ENCODE peak calls at places on chromosomes 5 and 9, in five cellular contexts. U is GM10248, R is AG04449, Z is GM23338, T is cardiac fibroblast. C is an unnamed sample.
A peak's percentile ranks its signal among the peaks of the same experiment; 100 is the strongest.

GRCh38 chr5:34538026-34538672 is 118.0 kb upstream of the RAI14 start:
- DNase-seq in R (no peak), Z (peak; percentile 38), U (no peak), T (peak; percentile 61), C (no peak)

GRCh38 chr5:103057208-103058130 is 62.5 kb downstream of the GIN1 start:
- DNase-seq in U (no peak), T (peak; percentile 44), R (no peak), Z (no peak), C (no peak)

GRCh38 chr9:82512724-82513123 is 524.2 kb downstream of the SPATA31D1 start:
- DNase-seq in T (no peak), U (no peak), R (no peak), Z (no peak), C (no peak)

GRCh38 chr5:93512799-93513198 is 68.2 kb downstream of the NR2F1-AS1 start:
- DNase-seq in R (peak; percentile 83), U (no peak), T (peak; percentile 98), Z (no peak), C (no peak)

GRCh38 chr5:136810198-136810823 is 445.0 kb upstream of the TRPC7 start:
- DNase-seq in Z (no peak), T (peak; percentile 79), R (peak; percentile 58), U (no peak), C (no peak)

GRCh38 chr9:128057724-128058409 is 9.3 kb downstream of the NAIF1 start:
- DNase-seq in R (no peak), T (no peak), Z (no peak), U (no peak), C (no peak)

GRCh38 chr9:76531231-76531775 is 72.3 kb downstream of the GCNT1 start:
- DNase-seq in T (no peak), U (no peak), Z (no peak), R (no peak), C (no peak)

GRCh38 chr5:157877821-157878220 is 18.9 kb upstream of the CLINT1 start:
- DNase-seq in Z (no peak), T (no peak), U (no peak), R (no peak), C (no peak)

GRCh38 chr9:137433349-137433915 is 7.7 kb downstream of the ENTPD8 start:
- DNase-seq in Z (no peak), R (no peak), T (no peak), U (no peak), C (no peak)

GRCh38 chr9:134969401-134969800 is 51.7 kb upstream of the FCN1 start:
- DNase-seq in R (no peak), T (no peak), Z (no peak), U (no peak), C (no peak)

GRCh38 chr9:69040646-69041045 is 5.1 kb downstream of the FXN start:
- DNase-seq in U (no peak), R (no peak), T (no peak), Z (no peak), C (no peak)

GRCh38 chr5:95532415-95532814 is 22.4 kb downstream of the SKIC3 start:
- DNase-seq in U (no peak), Z (no peak), R (no peak), T (no peak), C (no peak)

GRCh38 chr5:62214701-62215100 is 91.3 kb upstream of the KIF2A start:
- DNase-seq in Z (no peak), T (peak; percentile 54), U (no peak), R (no peak), C (no peak)

GRCh38 chr9:110526426-110526825 is 53.1 kb downstream of the SVEP1 start:
- DNase-seq in Z (no peak), T (peak; percentile 80), U (no peak), R (peak; percentile 59), C (no peak)

GRCh38 chr5:111530298-111530740 is 18.0 kb upstream of the STARD4 start:
- DNase-seq in Z (no peak), T (peak; percentile 94), R (peak; percentile 68), U (peak; percentile 43), C (peak; percentile 28)

GRCh38 chr5:98771389-98772109 is 1.9 kb upstream of the RGMB start:
- DNase-seq in T (peak; percentile 97), Z (peak; percentile 91), R (peak; percentile 71), U (peak; percentile 65), C (no peak)

GRCh38 chr5:8879248-8879647 is 666.6 kb downstream of the SEMA5A start:
- DNase-seq in T (no peak), U (no peak), R (no peak), Z (no peak), C (no peak)

GRCh38 chr5:8884029-8884428 is 661.8 kb downstream of the SEMA5A start:
- DNase-seq in Z (no peak), U (no peak), R (no peak), T (peak; percentile 15), C (no peak)
- TF ChIP-seq CTCF in Z (no peak), U (peak; percentile 12), R (no peak), T (no peak), C (no peak)

DNA sequence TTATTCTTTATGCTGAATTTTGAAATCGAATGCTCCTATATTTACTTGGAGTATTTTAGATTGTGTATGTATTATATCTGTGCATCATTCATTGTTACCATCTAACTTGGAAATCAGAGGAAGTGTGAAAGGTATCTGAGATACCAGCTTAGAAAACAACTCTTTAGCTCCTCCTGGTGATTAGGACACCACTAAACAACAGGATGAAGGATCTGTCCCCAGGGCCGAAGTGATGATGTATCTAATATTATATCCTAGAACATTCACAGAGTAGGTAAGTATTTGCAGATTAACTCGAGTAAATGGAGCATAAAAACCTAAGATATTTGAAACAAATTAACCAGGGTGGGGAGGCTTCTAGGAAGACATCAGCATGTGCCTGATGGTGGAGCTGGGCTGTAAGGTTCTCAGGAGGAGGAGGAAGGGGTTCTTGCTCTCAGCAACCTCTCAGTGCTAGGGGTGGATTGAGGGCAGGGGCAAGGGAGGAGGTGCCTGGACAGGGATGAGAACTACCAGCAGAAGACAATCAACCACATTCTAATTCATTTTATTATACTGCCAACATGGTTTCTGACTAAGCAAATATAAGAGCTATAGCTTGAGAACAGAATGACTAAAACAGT is 2.6 kb upstream of the NFIL3 start:
- DNase-seq in R (no peak), T (peak; percentile 76), Z (peak; percentile 65), U (peak; percentile 56), C (no peak)
- TF ChIP-seq CTCF in R (peak; percentile 35), T (no peak), Z (peak; percentile 64), U (peak; percentile 67), C (no peak)

GRCh38 chr9:98913044-98913443 is 30.7 kb upstream of the COL15A1 start:
- DNase-seq in T (no peak), Z (no peak), U (no peak), R (no peak), C (no peak)

GRCh38 chr9:98917691-98918487 is 25.8 kb upstream of the COL15A1 start:
- DNase-seq in Z (no peak), R (no peak), U (no peak), T (no peak), C (no peak)

GRCh38 chr9:98915599-98915998 is 28.1 kb upstream of the COL15A1 start:
- DNase-seq in T (no peak), Z (no peak), R (no peak), U (no peak), C (no peak)

GRCh38 chr9:98913705-98914104 is 30.0 kb upstream of the COL15A1 start:
- DNase-seq in Z (no peak), R (no peak), U (no peak), T (no peak), C (no peak)

GRCh38 chr9:98916660-98917059 is 27.0 kb upstream of the COL15A1 start:
- DNase-seq in U (no peak), Z (peak; percentile 73), R (no peak), T (no peak), C (no peak)
- TF ChIP-seq CTCF in U (no peak), Z (no peak), R (no peak), T (no peak), C (no peak)

GRCh38 chr5:77066191-77066590 is 20.9 kb downstream of the ZBED3 start:
- DNase-seq in Z (no peak), R (no peak), U (no peak), T (no peak), C (no peak)

GRCh38 chr5:77065256-77065655 is 21.8 kb downstream of the ZBED3 start:
- DNase-seq in T (no peak), Z (no peak), R (no peak), U (no peak), C (no peak)

GRCh38 chr5:77066823-77067442 is 20.2 kb downstream of the ZBED3 start:
- DNase-seq in U (no peak), Z (no peak), R (no peak), T (peak; percentile 82), C (peak; percentile 54)

DNA sequence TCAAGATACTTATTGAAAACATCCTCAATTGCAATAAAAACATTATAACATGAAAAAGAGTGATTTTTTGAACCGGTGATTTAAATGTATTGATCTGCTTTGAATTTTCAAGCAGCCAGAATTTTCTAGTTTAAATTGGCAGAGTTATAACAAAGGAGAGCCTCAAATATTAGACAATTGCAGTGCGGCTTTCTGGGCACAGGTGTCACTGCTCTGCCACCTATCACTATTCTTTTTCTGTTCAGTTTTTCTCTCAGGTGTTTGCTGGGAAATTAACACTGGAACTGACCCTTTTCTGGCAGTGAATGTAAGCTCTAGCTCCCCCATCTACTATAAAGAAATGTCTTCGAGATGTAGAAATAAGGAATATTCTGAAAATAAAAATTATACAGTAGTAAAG is 23.0 kb downstream of the ZBED3 start:
- DNase-seq in Z (no peak), R (no peak), T (no peak), U (no peak), C (no peak)
- TF ChIP-seq CTCF in Z (peak; percentile 20), R (no peak), T (no peak), U (no peak), C (no peak)

GRCh38 chr5:59102437-59102836 is 519.6 kb downstream of the RAB3C start:
- DNase-seq in Z (no peak), U (no peak), T (no peak), R (no peak), C (no peak)
- TF ChIP-seq CTCF in Z (no peak), U (no peak), T (no peak), R (no peak), C (no peak)